ENCODE peak calls at places on chromosomes 11 and 22, in seven cellular contexts. U, B, V, R, X, H and T are unnamed samples. For H3K36me3, the result is how much of the 10 kb centered on the place peaks cover.

GRCh38 chr11:103926990-103927389 is 109.5 kb upstream of the DDI1 start:
- DNase-seq in U (no peak), V (no peak), R (no peak), B (no peak), X (no peak), H (no peak), T (no peak)

GRCh38 chr11:73454987-73455386 is 78.8 kb downstream of the RELT start:
- DNase-seq in U (no peak), B (no peak), H (no peak), R (no peak), X (no peak), V (no peak), T (no peak)

GRCh38 chr11:13942908-13943505 is 19.5 kb upstream of the SPON1 start:
- DNase-seq in V (no peak), B (no peak), H (no peak), X (no peak), R (no peak), U (no peak), T (no peak)

GRCh38 chr11:36372101-36372767 is 76.1 kb downstream of the PRR5L start:
- DNase-seq in X (no peak), R (no peak), B (no peak), U (no peak), H (no peak), V (no peak), T (no peak)

GRCh38 chr11:61683961-61684869 is 4.0 kb downstream of the DAGLA start:
- DNase-seq in H (peak), U (no peak), X (no peak), B (peak), R (no peak), V (no peak), T (no peak)

GRCh38 chr11:3095712-3096361 is 38.6 kb upstream of the CARS1 start:
- DNase-seq in V (no peak), H (peak), U (no peak), B (no peak), R (no peak), X (peak), T (no peak)

GRCh38 chr22:41856484-41856883 is 23.6 kb downstream of the SREBF2 start:
- DNase-seq in B (no peak), U (no peak), H (no peak), X (no peak), V (no peak), R (no peak), T (no peak)

GRCh38 chr11:115244314-115244713 is 259.9 kb downstream of the CADM1 start:
- DNase-seq in X (no peak), R (no peak), H (no peak), B (no peak), U (no peak), V (no peak), T (no peak)

GRCh38 chr11:68194675-68195294 is 18.3 kb downstream of the KMT5B start:
- DNase-seq in H (no peak), V (no peak), X (no peak), U (no peak), B (no peak), R (no peak), T (no peak)

GRCh38 chr11:61550665-61551227 is 30.1 kb downstream of the SYT7 start:
- DNase-seq in R (no peak), B (no peak), U (no peak), V (no peak), H (peak), X (no peak), T (no peak)

GRCh38 chr11:35218956-35219355 is 80.0 kb downstream of the CD44 start:
- DNase-seq in X (no peak), V (no peak), U (no peak), R (no peak), H (no peak), B (no peak), T (no peak)

GRCh38 chr22:30245985-30246901 is at the start of gene LIF:
- DNase-seq in U (no peak), X (no peak), B (peak), R (peak), V (no peak), H (peak), T (peak)

GRCh38 chr11:75345455-75346224 is 5.8 kb downstream of the ARRB1 start:
- DNase-seq in U (no peak), R (no peak), V (no peak), B (no peak), H (peak), X (no peak), T (no peak)

GRCh38 chr22:23763579-23764331 is 965 bp downstream of the C22orf15 start:
- DNase-seq in B (peak), X (no peak), U (no peak), V (no peak), R (no peak), H (peak), T (peak)
- H3K4me3 ChIP-seq in B (peak), X (peak), U (no peak), V (peak), R (no peak), H (peak), T (peak)

GRCh38 chr11:64796047-64796756 is 6.8 kb downstream of the MAP4K2 start:
- DNase-seq in V (no peak), B (no peak), U (no peak), H (no peak), R (no peak), X (no peak), T (no peak)

GRCh38 chr11:64794526-64794925 is 8.5 kb downstream of the MAP4K2 start:
- DNase-seq in R (no peak), U (no peak), B (no peak), H (no peak), X (no peak), V (no peak), T (no peak)

GRCh38 chr11:64791781-64792291 is 11.2 kb downstream of the MAP4K2 start:
- DNase-seq in R (no peak), V (no peak), U (no peak), X (no peak), B (no peak), H (peak), T (no peak)

GRCh38 chr11:64792482-64792881 is 10.5 kb downstream of the MAP4K2 start:
- DNase-seq in B (no peak), V (no peak), R (no peak), H (peak), X (no peak), U (no peak), T (no peak)

GRCh38 chr11:64793271-64794160 is 9.5 kb downstream of the MAP4K2 start:
- DNase-seq in R (no peak), X (no peak), H (peak), U (no peak), V (no peak), B (no peak), T (no peak)
- H3K36me3 ChIP-seq in R (under half), X (half or more), H (under half), U (under half), V (under half), B (under half), T (under half)

DNA sequence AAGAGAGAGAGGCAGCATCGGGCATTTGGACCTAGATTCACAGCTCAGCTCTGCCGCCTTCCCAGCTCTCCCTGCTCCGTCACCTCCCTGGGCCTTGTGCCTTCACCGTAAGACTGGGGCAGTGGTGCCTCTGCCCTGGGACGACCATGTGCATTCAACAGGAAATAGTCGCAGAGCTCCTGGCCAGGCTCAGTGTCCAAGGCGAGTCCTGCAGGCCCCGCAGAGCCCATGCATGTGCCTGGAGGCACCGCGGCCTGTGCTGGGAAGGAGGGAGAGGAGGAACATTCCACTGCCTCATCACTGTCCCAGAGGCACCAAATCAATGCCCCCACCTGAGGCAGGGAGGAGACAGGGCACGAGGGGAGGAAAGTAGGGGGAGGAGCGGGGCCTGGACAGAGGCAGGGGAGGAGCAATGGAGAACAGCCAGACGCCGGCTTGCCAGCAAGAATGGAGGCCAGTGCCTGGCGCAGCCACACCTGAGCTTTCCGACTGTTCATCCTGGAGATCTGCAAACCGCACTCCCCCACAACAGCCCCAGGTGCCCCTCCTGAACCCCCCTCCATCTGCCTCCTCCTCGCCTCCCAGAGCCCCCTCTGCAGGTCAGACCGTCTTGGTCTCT is 74.4 kb upstream of the PRR5 start:
- DNase-seq in U (no peak), X (no peak), B (no peak), H (peak), R (no peak), V (no peak), T (no peak)
- H3K4me3 ChIP-seq in U (no peak), X (no peak), B (no peak), H (no peak), R (no peak), V (no peak), T (no peak)

GRCh38 chr22:39915295-39915726 is 14.4 kb downstream of the GRAP2 start:
- DNase-seq in B (no peak), V (no peak), R (peak), H (no peak), U (no peak), X (no peak), T (no peak)

GRCh38 chr22:39916496-39916895 is 15.6 kb downstream of the GRAP2 start:
- DNase-seq in B (no peak), U (no peak), V (no peak), H (no peak), X (no peak), R (no peak), T (no peak)

GRCh38 chr22:39913886-39914285 is 13.0 kb downstream of the GRAP2 start:
- DNase-seq in R (peak), H (no peak), X (no peak), B (no peak), U (no peak), V (no peak), T (no peak)

GRCh38 chr22:39913321-39913720 is 12.4 kb downstream of the GRAP2 start:
- DNase-seq in R (no peak), U (no peak), X (no peak), B (no peak), V (no peak), H (no peak), T (no peak)

GRCh38 chr22:39914584-39914983 is 13.7 kb downstream of the GRAP2 start:
- DNase-seq in R (no peak), U (no peak), V (no peak), H (no peak), X (no peak), B (no peak), T (no peak)
- H3K36me3 ChIP-seq in R (under half), U (under half), V (under half), H (under half), X (under half), B (under half), T (under half)

DNA sequence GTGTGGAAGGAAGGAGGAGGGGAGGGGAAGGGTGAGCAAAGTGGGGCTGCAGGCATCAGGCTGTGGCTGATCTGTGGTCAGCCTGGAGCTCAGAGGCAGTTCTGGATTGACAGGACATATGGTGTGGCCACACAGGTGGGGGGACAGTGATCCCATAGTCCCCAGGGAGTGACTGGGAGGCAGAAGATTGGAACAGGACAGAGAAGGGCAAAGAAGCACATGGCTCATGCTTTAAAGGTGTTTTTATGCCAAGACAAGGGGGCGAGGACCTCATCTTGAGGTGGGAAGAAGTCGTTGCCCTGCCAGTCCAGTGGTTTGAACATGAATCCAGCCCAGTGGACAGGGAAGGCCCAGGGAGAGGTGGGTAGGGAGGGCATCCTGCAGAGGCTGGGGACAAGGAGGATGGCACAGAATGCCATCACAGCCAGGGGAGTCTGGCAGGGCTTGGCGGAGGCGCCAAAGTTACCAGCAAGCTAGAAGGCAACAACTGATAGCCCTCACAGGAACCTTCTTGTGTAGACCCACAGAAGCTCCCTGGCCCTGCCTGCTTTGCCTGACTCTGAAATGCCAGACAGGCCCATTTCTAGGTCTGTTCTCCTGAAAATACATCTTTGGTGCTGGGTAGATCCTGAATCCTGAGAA is 3.1 kb downstream of the BET1L start:
- DNase-seq in X (peak), U (peak), V (no peak), B (no peak), R (no peak), H (no peak), T (no peak)
- H3K4me3 ChIP-seq in X (no peak), U (no peak), V (no peak), B (no peak), R (no peak), H (no peak), T (no peak)

GRCh38 chr11:120455487-120455886 is 56.1 kb upstream of the GRIK4 start:
- DNase-seq in H (no peak), V (no peak), X (no peak), U (no peak), B (no peak), R (no peak), T (no peak)

GRCh38 chr11:120462825-120463224 is 48.7 kb upstream of the GRIK4 start:
- DNase-seq in X (no peak), V (no peak), B (no peak), H (no peak), U (no peak), R (no peak), T (no peak)

DNA sequence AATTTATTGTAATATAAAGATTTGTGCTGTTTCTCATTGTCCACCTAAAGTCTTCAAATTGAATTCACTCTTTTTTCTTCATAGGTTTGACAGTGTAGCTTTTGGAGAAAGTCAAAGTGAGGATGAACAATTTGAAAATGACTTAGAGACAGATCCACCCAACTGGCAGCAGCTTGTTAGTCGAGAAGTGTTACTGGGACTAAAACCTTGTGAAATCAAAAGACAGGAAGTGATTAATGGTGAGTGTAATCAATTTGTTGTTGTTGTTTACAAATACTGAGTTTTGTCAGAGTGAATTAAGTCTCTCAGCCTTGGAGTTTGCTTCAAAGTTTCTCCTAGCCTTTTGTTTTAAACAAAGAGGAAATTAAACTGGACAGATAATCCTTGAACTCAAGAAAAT is 53.6 kb upstream of the GRIK4 start:
- DNase-seq in V (no peak), B (no peak), U (no peak), H (no peak), R (no peak), X (no peak), T (no peak)
- H3K36me3 ChIP-seq in V (under half), B (under half), U (under half), H (under half), R (half or more), X (half or more), T (under half)

DNA sequence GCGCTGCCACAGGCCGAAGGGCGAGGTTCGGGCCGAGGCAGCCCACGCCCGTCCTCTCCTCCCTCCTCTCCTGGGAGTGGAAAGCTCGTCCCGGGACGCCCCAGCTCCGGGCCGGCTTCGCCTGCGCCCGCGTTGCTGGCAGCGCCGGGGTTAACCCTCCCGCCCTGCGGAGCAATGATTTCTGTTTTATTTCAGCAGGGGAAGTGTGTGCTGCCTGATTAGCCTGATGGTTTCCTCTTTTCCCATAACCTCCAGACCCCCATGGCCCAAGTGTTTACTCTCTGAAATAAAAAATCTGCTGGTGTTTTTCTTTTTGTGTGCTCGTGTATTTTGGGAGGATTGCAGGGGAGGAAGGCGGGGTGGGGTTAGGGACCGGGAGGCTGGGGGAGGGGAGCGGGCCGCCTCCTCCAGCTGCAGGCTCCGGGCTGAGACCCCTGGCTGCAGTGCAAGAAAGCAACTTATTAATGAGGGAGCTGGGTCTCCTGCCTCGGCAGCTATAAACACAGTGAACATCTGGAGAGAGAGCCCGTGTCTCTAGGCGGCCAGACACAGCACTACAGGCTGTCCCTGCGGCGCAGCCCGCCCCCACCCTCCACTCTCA is 38.6 kb downstream of the ETS1 start:
- DNase-seq in V (no peak), X (peak), R (no peak), H (peak), B (peak), U (peak), T (peak)
- H3K4me3 ChIP-seq in V (peak), X (peak), R (no peak), H (peak), B (peak), U (peak), T (peak)

DNA sequence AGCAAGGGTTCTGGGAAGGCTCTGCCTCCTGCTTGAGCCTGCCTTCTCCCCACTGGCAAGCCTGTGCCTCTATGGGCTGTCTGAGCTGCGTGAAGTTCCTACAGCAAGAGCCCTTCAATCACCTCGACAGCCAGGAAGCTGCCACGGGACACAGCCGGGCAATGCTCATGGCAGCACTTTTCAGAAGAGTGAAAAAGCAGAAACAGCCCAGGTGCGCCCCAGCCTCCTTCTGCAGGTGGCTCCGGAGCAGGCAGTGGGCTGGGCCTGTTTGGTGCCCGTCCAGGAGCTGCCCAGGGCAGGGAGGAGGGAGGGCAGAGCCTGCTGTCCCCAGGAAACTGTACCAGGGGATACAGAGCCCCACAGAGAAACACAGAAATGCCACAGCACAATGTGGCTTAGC is 24.6 kb upstream of the COMT start:
- DNase-seq in U (no peak), H (no peak), B (no peak), R (no peak), V (no peak), X (peak), T (no peak)
- H3K36me3 ChIP-seq in U (under half), H (under half), B (under half), R (under half), V (under half), X (half or more), T (under half)

DNA sequence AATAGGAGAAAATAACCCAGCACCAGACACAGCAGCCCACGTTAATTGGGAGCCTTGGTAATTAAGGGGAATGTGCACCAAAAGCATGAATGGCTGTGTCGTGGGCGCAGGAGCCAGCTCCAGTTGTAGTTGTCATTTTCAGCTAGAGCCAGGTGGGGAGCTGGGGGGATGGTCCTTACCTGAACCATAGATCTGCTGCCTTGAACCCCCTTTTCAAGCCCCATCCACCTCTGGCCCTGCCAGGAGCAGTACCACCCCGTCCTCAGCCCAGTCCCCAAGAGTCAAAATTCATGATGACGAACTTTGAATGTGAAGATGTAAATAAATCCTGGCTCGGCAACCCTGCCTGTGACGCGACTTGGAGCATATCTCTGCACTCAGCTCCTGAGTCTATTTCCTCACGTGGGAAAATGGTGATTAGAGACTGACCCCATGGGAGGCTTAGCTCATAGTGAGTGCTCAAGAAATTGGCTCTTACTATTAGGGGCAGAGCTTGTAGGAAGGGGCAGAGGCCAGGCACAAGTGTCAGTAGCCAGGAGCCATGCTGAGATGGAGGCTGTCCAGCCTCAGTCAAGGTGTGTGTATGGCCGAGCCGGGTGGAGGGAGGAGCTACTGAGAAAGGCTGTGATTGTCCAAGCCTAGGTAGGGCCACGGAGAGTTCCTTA is 794 bp upstream of the FXYD6 start:
- DNase-seq in H (peak), V (no peak), R (no peak), U (no peak), B (no peak), X (no peak), T (peak)
- H3K4me3 ChIP-seq in H (peak), V (no peak), R (peak), U (no peak), B (no peak), X (peak), T (peak)